ENCODE peak calls at places on chromosome 15, in four cellular contexts. One of them, this sample, is unnamed.

GRCh38 chr15:38867556-38867955 is 302.9 kb upstream of the RASGRP1 start:
- DNase-seq in GM12865: no peak
- DNase-seq in IMR-90: no peak
- DNase-seq in HFF-Myc: no peak
- DNase-seq in this sample: no peak

GRCh38 chr15:100596792-100597191 is 5.2 kb downstream of the LINS1 start:
- DNase-seq in IMR-90: no peak
- DNase-seq in GM12865: peak; percentile 91
- DNase-seq in HFF-Myc: no peak
- DNase-seq in this sample: no peak

GRCh38 chr15:51931638-51932037 is 39.9 kb downstream of the LEO1 start:
- DNase-seq in IMR-90: peak; percentile 74
- DNase-seq in GM12865: no peak
- DNase-seq in HFF-Myc: peak; percentile 42
- DNase-seq in this sample: peak; percentile 65

GRCh38 chr15:101062471-101063171 is 143.5 kb downstream of the LRRK1 start:
- DNase-seq in HFF-Myc: no peak
- DNase-seq in GM12865: peak; percentile 82
- DNase-seq in IMR-90: no peak
- DNase-seq in this sample: no peak

GRCh38 chr15:65115086-65115485 is at the start of gene UBAP1L:
- DNase-seq in HFF-Myc: no peak
- DNase-seq in GM12865: no peak
- DNase-seq in IMR-90: no peak
- DNase-seq in this sample: no peak

GRCh38 chr15:85480923-85481322 is 100.5 kb downstream of the AKAP13 start:
- DNase-seq in HFF-Myc: no peak
- DNase-seq in GM12865: no peak
- DNase-seq in IMR-90: no peak
- DNase-seq in this sample: no peak

GRCh38 chr15:42137461-42138261 is 18.8 kb downstream of the PLA2G4F start:
- DNase-seq in HFF-Myc: peak; percentile 25
- DNase-seq in IMR-90: peak; percentile 50
- DNase-seq in GM12865: peak; percentile 41
- DNase-seq in this sample: no peak

GRCh38 chr15:66845266-66845785 is 143.3 kb downstream of the SMAD6 start:
- DNase-seq in HFF-Myc: no peak
- DNase-seq in IMR-90: no peak
- DNase-seq in GM12865: no peak
- DNase-seq in this sample: no peak

GRCh38 chr15:57506422-57506821 is 85.3 kb upstream of the MYZAP start:
- DNase-seq in IMR-90: no peak
- DNase-seq in HFF-Myc: no peak
- DNase-seq in GM12865: no peak
- DNase-seq in this sample: no peak

GRCh38 chr15:65629548-65629947 is 7.8 kb downstream of the SLC24A1 start:
- DNase-seq in IMR-90: no peak
- DNase-seq in GM12865: no peak
- DNase-seq in HFF-Myc: no peak
- DNase-seq in this sample: no peak

GRCh38 chr15:69395991-69396390 is 18.2 kb upstream of the KIF23 start:
- DNase-seq in GM12865: no peak
- DNase-seq in IMR-90: no peak
- DNase-seq in HFF-Myc: no peak
- DNase-seq in this sample: no peak

GRCh38 chr15:93018574-93018973 is 70.4 kb downstream of the RGMA start:
- DNase-seq in IMR-90: no peak
- DNase-seq in HFF-Myc: no peak
- DNase-seq in GM12865: no peak
- DNase-seq in this sample: no peak

GRCh38 chr15:96274698-96275097 is 55.8 kb upstream of the NR2F2 start:
- DNase-seq in GM12865: no peak
- DNase-seq in HFF-Myc: no peak
- DNase-seq in IMR-90: no peak
- DNase-seq in this sample: no peak

GRCh38 chr15:39598958-39599845 is 18.3 kb downstream of the THBS1 start:
- DNase-seq in GM12865: no peak
- DNase-seq in HFF-Myc: no peak
- DNase-seq in IMR-90: peak; percentile 66
- DNase-seq in this sample: peak; percentile 15

GRCh38 chr15:38255690-38256089 is 3.1 kb downstream of the SPRED1 start:
- DNase-seq in GM12865: no peak
- DNase-seq in HFF-Myc: no peak
- DNase-seq in IMR-90: no peak
- DNase-seq in this sample: no peak

GRCh38 chr15:66679657-66680108 is 22.4 kb upstream of the SMAD6 start:
- DNase-seq in HFF-Myc: no peak
- DNase-seq in IMR-90: peak; percentile 20
- DNase-seq in GM12865: no peak
- DNase-seq in this sample: no peak

DNA sequence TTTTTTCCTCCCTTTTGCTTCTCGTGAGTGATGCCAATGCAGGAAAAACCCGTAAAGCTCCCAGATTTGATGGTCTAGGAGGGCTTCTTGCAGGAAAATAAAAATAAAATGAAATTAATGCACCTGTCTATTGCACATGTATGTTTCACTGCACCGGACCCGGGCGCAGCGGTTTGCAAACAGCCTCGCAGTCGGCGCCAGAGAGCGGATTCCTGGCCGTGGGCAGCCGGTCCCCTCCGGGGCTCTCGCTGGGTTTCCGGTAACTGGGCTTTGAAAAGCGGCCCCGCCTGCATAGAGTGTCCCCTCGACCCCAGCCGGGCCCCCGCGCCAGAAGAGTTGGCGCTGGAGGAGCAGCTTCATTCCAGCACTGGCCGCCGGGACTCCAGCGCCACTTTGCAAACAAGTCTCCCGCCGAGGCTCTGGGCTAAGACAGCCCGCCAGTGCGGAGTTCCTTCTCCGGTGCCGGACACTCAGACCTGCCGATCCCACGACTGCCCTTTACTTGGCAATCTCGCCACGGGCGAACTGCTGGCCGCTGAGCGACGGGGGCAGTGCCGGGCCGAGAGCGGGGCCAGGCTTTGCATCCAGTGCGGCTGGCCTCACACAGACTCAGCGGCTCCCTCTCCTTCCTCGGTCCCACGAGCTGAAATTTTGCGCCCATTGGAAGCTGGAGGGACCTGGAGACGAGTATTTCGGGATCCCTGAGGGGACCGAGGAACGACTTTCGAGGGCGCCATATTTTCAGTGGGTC is 225.9 kb upstream of the C2CD4B start:
- DNase-seq in HFF-Myc: no peak
- DNase-seq in GM12865: peak; percentile 37
- DNase-seq in IMR-90: peak; percentile 36
- DNase-seq in this sample: peak; percentile 35
- TF ChIP-seq CTCF in HFF-Myc: no peak
- TF ChIP-seq CTCF in GM12865: no peak
- TF ChIP-seq CTCF in IMR-90: peak; percentile 8
- TF ChIP-seq CTCF in this sample: no peak

GRCh38 chr15:89356634-89357298 is 22.1 kb upstream of the POLG start:
- DNase-seq in GM12865: no peak
- DNase-seq in IMR-90: no peak
- DNase-seq in HFF-Myc: no peak
- DNase-seq in this sample: peak; percentile 20
- TF ChIP-seq CTCF in GM12865: peak; percentile 40
- TF ChIP-seq CTCF in IMR-90: peak; percentile 39
- TF ChIP-seq CTCF in HFF-Myc: peak; percentile 28
- TF ChIP-seq CTCF in this sample: peak; percentile 27

GRCh38 chr15:80727596-80727995 is 32.5 kb downstream of the ABHD17C start:
- DNase-seq in GM12865: no peak
- DNase-seq in IMR-90: no peak
- DNase-seq in HFF-Myc: no peak
- DNase-seq in this sample: no peak

GRCh38 chr15:80732818-80733217 is 37.7 kb downstream of the ABHD17C start:
- DNase-seq in GM12865: no peak
- DNase-seq in HFF-Myc: no peak
- DNase-seq in IMR-90: no peak
- DNase-seq in this sample: no peak

GRCh38 chr15:80730931-80731330 is 35.8 kb downstream of the ABHD17C start:
- DNase-seq in IMR-90: no peak
- DNase-seq in HFF-Myc: no peak
- DNase-seq in GM12865: no peak
- DNase-seq in this sample: no peak

GRCh38 chr15:80732148-80732547 is 37.0 kb downstream of the ABHD17C start:
- DNase-seq in HFF-Myc: no peak
- DNase-seq in GM12865: no peak
- DNase-seq in IMR-90: no peak
- DNase-seq in this sample: no peak

GRCh38 chr15:80730395-80730794 is 35.3 kb downstream of the ABHD17C start:
- DNase-seq in HFF-Myc: no peak
- DNase-seq in GM12865: no peak
- DNase-seq in IMR-90: no peak
- DNase-seq in this sample: no peak
- TF ChIP-seq CTCF in HFF-Myc: no peak
- TF ChIP-seq CTCF in GM12865: no peak
- TF ChIP-seq CTCF in IMR-90: no peak
- TF ChIP-seq CTCF in this sample: no peak

GRCh38 chr15:62828364-62828763 is 214.2 kb upstream of the TPM1 start:
- DNase-seq in HFF-Myc: no peak
- DNase-seq in GM12865: no peak
- DNase-seq in IMR-90: no peak
- DNase-seq in this sample: no peak
- TF ChIP-seq CTCF in HFF-Myc: no peak
- TF ChIP-seq CTCF in GM12865: no peak
- TF ChIP-seq CTCF in IMR-90: no peak
- TF ChIP-seq CTCF in this sample: no peak

GRCh38 chr15:29938701-29939340 is 116.6 kb upstream of the TJP1 start:
- DNase-seq in GM12865: no peak
- DNase-seq in IMR-90: peak; percentile 37
- DNase-seq in HFF-Myc: no peak
- DNase-seq in this sample: peak; percentile 35

GRCh38 chr15:29944925-29945324 is 122.7 kb upstream of the TJP1 start:
- DNase-seq in HFF-Myc: no peak
- DNase-seq in GM12865: no peak
- DNase-seq in IMR-90: no peak
- DNase-seq in this sample: no peak

GRCh38 chr15:29942548-29942947 is 120.3 kb upstream of the TJP1 start:
- DNase-seq in HFF-Myc: no peak
- DNase-seq in GM12865: no peak
- DNase-seq in IMR-90: no peak
- DNase-seq in this sample: no peak

GRCh38 chr15:29939404-29939803 is 117.1 kb upstream of the TJP1 start:
- DNase-seq in IMR-90: peak; percentile 47
- DNase-seq in GM12865: no peak
- DNase-seq in HFF-Myc: no peak
- DNase-seq in this sample: peak; percentile 53

DNA sequence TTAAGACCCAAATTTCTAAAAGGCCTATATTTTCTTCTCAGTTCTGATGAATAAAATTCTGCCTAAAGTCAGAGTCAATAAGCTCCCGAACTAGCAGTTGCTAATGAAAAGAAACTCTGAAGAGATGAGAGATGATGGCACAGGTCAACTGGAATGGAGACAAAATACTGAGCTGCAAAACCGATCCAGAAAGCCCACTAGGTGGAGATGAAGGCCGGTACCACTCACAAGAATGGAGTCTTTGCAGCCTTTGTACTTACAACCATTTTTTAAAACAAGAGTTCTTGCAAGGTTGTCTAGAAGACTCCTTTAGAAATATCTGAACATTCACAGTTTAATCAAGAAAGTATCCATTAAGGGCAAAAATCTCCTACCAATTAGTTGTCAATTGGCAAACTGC is 119.9 kb upstream of the TJP1 start:
- DNase-seq in GM12865: no peak
- DNase-seq in IMR-90: no peak
- DNase-seq in HFF-Myc: no peak
- DNase-seq in this sample: peak; percentile 44
- TF ChIP-seq CTCF in GM12865: no peak
- TF ChIP-seq CTCF in IMR-90: peak; percentile 23
- TF ChIP-seq CTCF in HFF-Myc: peak; percentile 27
- TF ChIP-seq CTCF in this sample: peak; percentile 12

GRCh38 chr15:40930430-40931299 is 1.5 kb downstream of the DLL4 start:
- DNase-seq in HFF-Myc: no peak
- DNase-seq in IMR-90: peak; percentile 51
- DNase-seq in GM12865: peak; percentile 58
- DNase-seq in this sample: no peak
- TF ChIP-seq CTCF in HFF-Myc: peak; percentile 73
- TF ChIP-seq CTCF in IMR-90: peak; percentile 43
- TF ChIP-seq CTCF in GM12865: peak; percentile 77
- TF ChIP-seq CTCF in this sample: peak; percentile 67

GRCh38 chr15:89323825-89324224 is 10.8 kb downstream of the POLG start:
- DNase-seq in GM12865: no peak
- DNase-seq in IMR-90: no peak
- DNase-seq in HFF-Myc: no peak
- DNase-seq in this sample: no peak

GRCh38 chr15:89320200-89320599 is 14.4 kb downstream of the POLG start:
- DNase-seq in GM12865: no peak
- DNase-seq in HFF-Myc: no peak
- DNase-seq in IMR-90: no peak
- DNase-seq in this sample: no peak

GRCh38 chr15:89322822-89323221 is 11.8 kb downstream of the POLG start:
- DNase-seq in IMR-90: no peak
- DNase-seq in HFF-Myc: no peak
- DNase-seq in GM12865: no peak
- DNase-seq in this sample: no peak

GRCh38 chr15:89325039-89325803 is 9.4 kb downstream of the POLG start:
- DNase-seq in IMR-90: no peak
- DNase-seq in HFF-Myc: no peak
- DNase-seq in GM12865: no peak
- DNase-seq in this sample: no peak

GRCh38 chr15:89321521-89322410 is 12.9 kb downstream of the POLG start:
- DNase-seq in IMR-90: no peak
- DNase-seq in GM12865: no peak
- DNase-seq in HFF-Myc: no peak
- DNase-seq in this sample: no peak
- TF ChIP-seq CTCF in IMR-90: no peak
- TF ChIP-seq CTCF in GM12865: no peak
- TF ChIP-seq CTCF in HFF-Myc: no peak
- TF ChIP-seq CTCF in this sample: no peak

DNA sequence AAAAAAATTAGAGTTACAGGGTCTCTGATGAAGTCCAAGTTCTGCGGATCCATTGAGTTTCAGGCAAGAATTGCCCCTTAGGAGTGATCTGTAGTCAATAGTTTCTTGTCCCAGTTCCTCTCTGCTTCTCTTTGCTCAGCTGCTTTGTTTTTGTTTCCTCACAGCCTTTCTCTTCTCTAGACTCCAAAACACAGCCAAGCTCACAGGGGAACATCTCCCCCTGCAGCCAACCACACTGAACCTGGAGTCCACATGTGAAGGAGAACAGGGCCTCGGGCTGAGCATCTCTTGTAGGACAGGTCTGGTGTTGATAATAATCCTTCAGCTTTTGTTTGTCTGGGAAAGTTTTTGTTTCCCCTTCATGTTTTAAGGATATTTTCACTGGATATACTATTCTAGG is 202.6 kb upstream of the ATP10A start:
- DNase-seq in IMR-90: no peak
- DNase-seq in HFF-Myc: no peak
- DNase-seq in GM12865: no peak
- DNase-seq in this sample: no peak
- TF ChIP-seq CTCF in IMR-90: no peak
- TF ChIP-seq CTCF in HFF-Myc: no peak
- TF ChIP-seq CTCF in GM12865: no peak
- TF ChIP-seq CTCF in this sample: no peak